ENCODE peak calls at places on chromosomes 13 and 19, in nine cellular contexts. W is EH; C is occipital lobe; P is stomach; H is Ammon's horn; F is stimulated activated effector memory CD8-positive, alpha-beta T cell treated with anti-CD3 and anti-CD28 coated beads, Interleukin-12 subunit alpha, Interleukin-12 subunit beta, amount 100 ng/mL, for 72 hours; S is neuronal stem cell; B is SK-N-MC; L is activated gamma-delta T cell treated with Interleukin-2 at 50 U/mL for 16 hours. E is an unnamed sample.

GRCh38 chr19:48608798-48609263 is 2.3 kb downstream of the SPACA4 start:
- DNase-seq in W (peak; percentile 62), C (no peak), P (no peak), H (peak; percentile 74), F (no peak), S (no peak), B (no peak), L (peak; percentile 48), E (peak; percentile 61)

GRCh38 chr13:28621439-28621838 is 37.5 kb upstream of the POMP start:
- DNase-seq in W (no peak), C (no peak), P (no peak), H (no peak), F (no peak), S (no peak), B (no peak), L (no peak), E (no peak)

GRCh38 chr13:111659236-111659635 is 338.8 kb downstream of the TEX29 start:
- DNase-seq in W (no peak), C (no peak), P (no peak), H (no peak), F (no peak), S (no peak), B (no peak), L (no peak), E (no peak)

GRCh38 chr19:47755065-47755761 is 9.9 kb downstream of the NOP53 start:
- DNase-seq in W (no peak), C (no peak), P (no peak), H (no peak), F (no peak), S (no peak), B (no peak), L (no peak), E (no peak)

GRCh38 chr13:44218501-44219240 is 155.0 kb upstream of the SERP2 start:
- DNase-seq in W (no peak), C (no peak), P (peak; percentile 89), H (peak; percentile 56), F (no peak), S (no peak), B (no peak), L (no peak), E (no peak)

GRCh38 chr13:23558675-23559536 is 11.3 kb upstream of the TNFRSF19 start:
- DNase-seq in W (peak; percentile 87), C (no peak), P (peak; percentile 38), H (peak; percentile 17), F (no peak), S (no peak), B (no peak), L (no peak), E (peak; percentile 34)

GRCh38 chr19:19661675-19662251 is 1.7 kb downstream of the ATP13A1 start:
- DNase-seq in W (no peak), C (no peak), P (no peak), H (peak; percentile 53), F (peak; percentile 24), S (no peak), B (no peak), L (no peak), E (peak; percentile 5)

GRCh38 chr13:35190241-35190640 is 248.2 kb downstream of the NBEA start:
- DNase-seq in W (peak; percentile 46), C (no peak), P (no peak), H (no peak), F (no peak), S (no peak), B (no peak), L (no peak), E (no peak)

GRCh38 chr13:43333176-43333575 is 309.8 kb downstream of the DNAJC15 start:
- DNase-seq in W (no peak), C (no peak), P (no peak), H (no peak), F (no peak), S (no peak), B (no peak), L (no peak), E (no peak)

GRCh38 chr13:104837756-104838155 is 1697.7 kb downstream of the EFNB2 start:
- DNase-seq in W (no peak), C (no peak), P (no peak), H (no peak), F (no peak), S (no peak), B (no peak), L (no peak), E (no peak)

GRCh38 chr13:46164661-46165060 is 17.3 kb downstream of the LCP1 start:
- DNase-seq in W (no peak), C (no peak), P (no peak), H (no peak), F (no peak), S (no peak), B (no peak), L (no peak), E (no peak)

GRCh38 chr19:41409288-41409687 is 11.7 kb downstream of the BCKDHA start:
- DNase-seq in W (peak; percentile 48), C (no peak), P (peak; percentile 76), H (no peak), F (no peak), S (no peak), B (no peak), L (no peak), E (no peak)

GRCh38 chr13:25468330-25469178 is 96.8 kb downstream of the ATP8A2 start:
- DNase-seq in W (peak; percentile 15), C (peak; percentile 34), P (no peak), H (peak; percentile 19), F (no peak), S (peak; percentile 54), B (no peak), L (no peak), E (peak; percentile 73)

GRCh38 chr13:60572003-60572792 is 175.2 kb downstream of the TDRD3 start:
- DNase-seq in W (peak; percentile 69), C (no peak), P (no peak), H (no peak), F (no peak), S (no peak), B (no peak), L (no peak), E (no peak)

GRCh38 chr13:85632526-85633215 is 166.5 kb downstream of the SLITRK6 start:
- DNase-seq in W (no peak), C (no peak), P (no peak), H (peak; percentile 20), F (no peak), S (no peak), B (no peak), L (no peak), E (no peak)

GRCh38 chr19:37719927-37720265 is 335 bp upstream of the ZNF607 start:
- DNase-seq in W (no peak), C (no peak), P (no peak), H (no peak), F (no peak), S (no peak), B (no peak), L (no peak), E (no peak)

GRCh38 chr19:10567696-10568443 is 909 bp downstream of the CDKN2D start:
- DNase-seq in W (peak; percentile 19), C (no peak), P (no peak), H (no peak), F (no peak), S (no peak), B (no peak), L (no peak), E (no peak)

GRCh38 chr13:64165826-64166225 is 2750.2 kb upstream of the PCDH20 start:
- DNase-seq in W (no peak), C (no peak), P (no peak), H (no peak), F (no peak), S (no peak), B (no peak), L (no peak), E (no peak)

GRCh38 chr19:23558541-23558940 is 128.5 kb downstream of the ZNF675 start:
- DNase-seq in W (no peak), C (no peak), P (no peak), H (no peak), F (no peak), S (no peak), B (no peak), L (no peak), E (no peak)

GRCh38 chr13:22848539-22849052 is 332.2 kb upstream of the SGCG start:
- DNase-seq in W (no peak), C (no peak), P (no peak), H (no peak), F (no peak), S (no peak), B (no peak), L (no peak), E (no peak)